ENCODE peak calls at places on chromosome 16, in eight cellular contexts. R is RWPE1, L is cardiac muscle cell, K is astrocyte, J is neural crest cell, Y is ovary, B is K562, E is PC-3. U is an unnamed sample.

GRCh38 chr16:10992797-10993196 is 48.4 kb downstream of the CLEC16A start:
- DNase-seq in E (peak), R (peak), L (peak), J (no peak), K (peak), B (peak), Y (no peak), U (no peak)

GRCh38 chr16:85075236-85075924 is 36.9 kb downstream of the CIBAR2 start:
- DNase-seq in B (peak), E (no peak), J (no peak), K (no peak), R (no peak), Y (no peak), L (no peak), U (no peak)

GRCh38 chr16:31487720-31488629 is 5.1 kb downstream of the SLC5A2 start:
- DNase-seq in R (peak), L (peak), K (no peak), B (no peak), J (no peak), E (peak), Y (no peak), U (no peak)

GRCh38 chr16:3127745-3128144 is 7.1 kb upstream of the ZNF213 start:
- DNase-seq in Y (no peak), E (no peak), R (no peak), B (no peak), J (no peak), K (no peak), L (no peak), U (no peak)

GRCh38 chr16:4494746-4495490 is 18.7 kb downstream of the HMOX2 start:
- DNase-seq in E (peak), J (no peak), B (no peak), K (peak), R (peak), L (peak), Y (no peak), U (no peak)

GRCh38 chr16:72990571-72990970 is 57.4 kb downstream of the ZFHX3 start:
- DNase-seq in K (no peak), E (no peak), L (no peak), B (no peak), J (no peak), R (no peak), Y (no peak), U (no peak)

GRCh38 chr16:60651351-60651750 is 1384.9 kb downstream of the CDH8 start:
- DNase-seq in L (no peak), R (no peak), B (no peak), K (peak), Y (no peak), E (no peak), J (no peak), U (no peak)

GRCh38 chr16:49466529-49466831 is 92.9 kb downstream of the C16orf78 start:
- DNase-seq in Y (no peak), J (no peak), B (no peak), K (no peak), E (no peak), L (no peak), R (no peak), U (no peak)

GRCh38 chr16:78952630-78953029 is 647.9 kb downstream of the MAF start:
- DNase-seq in J (no peak), R (no peak), L (no peak), E (no peak), K (no peak), Y (no peak), B (no peak), U (no peak)

GRCh38 chr16:46961373-46962353 is 11.8 kb downstream of the DNAJA2 start:
- DNase-seq in B (no peak), J (no peak), Y (no peak), L (no peak), K (peak), R (no peak), E (no peak), U (no peak)

GRCh38 chr16:54145881-54146280 is 140.7 kb downstream of the IRX3 start:
- DNase-seq in E (no peak), B (no peak), Y (no peak), K (no peak), J (no peak), R (no peak), L (no peak), U (no peak)

GRCh38 chr16:86554599-86554916 is 477 bp downstream of the MTHFSD start:
- DNase-seq in B (no peak), R (no peak), E (peak), K (no peak), L (no peak), Y (no peak), J (no peak), U (no peak)

GRCh38 chr16:74738134-74738541 is 36.5 kb downstream of the FA2H start:
- DNase-seq in K (peak), J (no peak), Y (no peak), R (peak), L (no peak), B (peak), E (peak), U (no peak)

GRCh38 chr16:13316008-13316407 is 414.6 kb downstream of the SHISA9 start:
- DNase-seq in J (no peak), R (no peak), E (no peak), K (peak), L (no peak), Y (no peak), B (no peak), U (no peak)

GRCh38 chr16:67015317-67015731 is 13.6 kb upstream of the CBFB start:
- DNase-seq in B (no peak), Y (no peak), L (no peak), J (no peak), R (no peak), K (no peak), E (no peak), U (no peak)

GRCh38 chr16:85083051-85083639 is 29.1 kb downstream of the CIBAR2 start:
- DNase-seq in L (no peak), E (no peak), J (no peak), B (no peak), K (no peak), R (no peak), Y (no peak), U (no peak)

GRCh38 chr16:8716592-8716991 is 42.2 kb downstream of the ABAT start:
- DNase-seq in J (no peak), E (no peak), L (no peak), K (peak), R (peak), B (no peak), Y (no peak), U (no peak)
- TF ChIP-seq CTCF in J (no peak), E (no peak), L (no peak), K (no peak), R (no peak), B (no peak), Y (no peak), U (no peak)

DNA sequence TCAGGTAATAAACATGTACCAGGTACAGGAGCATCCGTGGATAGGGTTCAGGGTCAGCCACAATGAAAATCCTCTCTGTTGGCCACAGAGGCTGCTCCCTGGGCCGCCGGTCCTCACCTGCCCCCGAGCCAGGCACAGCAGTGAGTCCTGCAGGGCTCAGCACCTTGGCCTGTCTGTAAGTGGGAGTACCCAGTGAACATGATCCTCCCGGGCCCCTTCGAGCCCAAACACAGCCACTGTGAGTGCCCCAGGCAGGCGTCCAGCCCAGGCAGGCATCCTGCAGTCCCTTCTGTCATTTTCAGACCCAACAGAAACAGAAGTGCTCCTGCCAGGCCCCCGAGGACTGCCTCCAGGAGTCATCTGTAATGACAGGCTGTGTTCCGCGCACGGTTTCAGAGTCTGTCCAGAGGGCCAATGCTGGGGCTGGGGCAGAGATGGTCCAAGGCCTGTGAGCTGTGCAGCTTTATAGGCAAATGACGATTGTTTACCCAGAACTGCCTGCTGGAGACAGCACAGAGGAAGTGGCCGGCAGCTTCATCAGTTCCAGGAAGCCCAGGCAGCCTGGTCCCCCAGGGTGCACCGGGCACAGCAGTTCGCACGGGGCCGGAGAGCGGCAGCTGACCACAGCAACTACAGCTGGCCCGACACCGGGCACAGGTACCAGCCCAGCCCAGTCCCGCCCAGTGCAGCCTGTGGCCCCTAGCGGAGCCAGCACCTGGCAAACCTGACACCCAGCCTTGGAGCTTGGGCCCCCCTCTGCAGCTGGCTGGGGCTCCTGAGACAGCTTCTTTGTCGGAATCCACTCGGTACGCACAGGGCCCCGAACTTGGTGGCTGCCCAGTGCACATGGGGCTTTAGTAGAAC is 13.2 kb downstream of the SLC7A5 start:
- DNase-seq in K (no peak), E (peak), R (no peak), B (no peak), Y (no peak), J (no peak), L (peak), U (no peak)
- TF ChIP-seq CTCF in K (no peak), E (no peak), R (no peak), B (no peak), Y (no peak), J (no peak), L (no peak), U (no peak)

DNA sequence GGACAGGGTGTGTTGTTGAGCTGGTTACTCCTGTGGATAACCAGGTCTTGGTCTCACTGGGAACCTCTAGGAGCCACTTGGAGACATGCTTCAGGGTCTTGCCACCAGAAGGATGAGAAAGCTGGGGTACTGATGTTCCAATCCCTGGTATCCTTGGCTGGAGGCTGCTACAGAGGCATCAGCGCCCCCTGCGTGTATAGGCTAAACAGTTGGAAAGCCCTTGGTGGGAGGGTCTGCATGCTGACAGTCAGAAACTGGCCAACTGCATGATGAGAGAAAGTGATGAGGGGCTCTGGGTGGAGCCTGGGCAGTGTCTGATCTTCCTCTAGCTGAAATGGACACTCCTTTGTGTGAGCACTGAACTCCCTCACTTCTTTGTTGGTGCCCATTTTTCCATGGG is 536.9 kb downstream of the XYLT1 start:
- DNase-seq in E (no peak), J (no peak), L (no peak), B (no peak), K (no peak), R (no peak), Y (no peak), U (no peak)
- TF ChIP-seq CTCF in E (no peak), J (no peak), L (no peak), B (peak), K (no peak), R (no peak), Y (no peak), U (no peak)

GRCh38 chr16:55647798-55648197 is 8.0 kb upstream of the SLC6A2 start:
- DNase-seq in B (no peak), K (no peak), J (no peak), L (no peak), E (no peak), R (no peak), Y (no peak), U (no peak)
- TF ChIP-seq CTCF in B (no peak), K (no peak), J (no peak), L (no peak), E (no peak), R (no peak), Y (no peak), U (no peak)

GRCh38 chr16:90019543-90020259 is 445 bp upstream of the DBNDD1 start:
- DNase-seq in J (no peak), L (no peak), R (no peak), E (peak), Y (no peak), B (peak), K (peak), U (peak)
- TF ChIP-seq CTCF in J (peak), L (no peak), R (peak), E (peak), Y (peak), B (peak), K (no peak), U (peak)

GRCh38 chr16:911604-912321 is 59.0 kb downstream of the LMF1 start:
- DNase-seq in B (no peak), Y (no peak), J (no peak), E (no peak), R (no peak), K (no peak), L (no peak), U (no peak)
- TF ChIP-seq CTCF in B (no peak), Y (no peak), J (no peak), E (no peak), R (no peak), K (no peak), L (no peak), U (no peak)

GRCh38 chr16:68309798-68310197 is 948 bp downstream of the SLC7A6OS start:
- DNase-seq in R (no peak), Y (no peak), E (no peak), K (no peak), L (no peak), J (no peak), B (no peak), U (no peak)

GRCh38 chr16:68306633-68307032 is 4.1 kb downstream of the SLC7A6OS start:
- DNase-seq in J (no peak), R (no peak), B (no peak), E (no peak), K (no peak), L (no peak), Y (no peak), U (no peak)

GRCh38 chr16:68311316-68311620 is 449 bp downstream of the PRMT7 start:
- DNase-seq in L (no peak), Y (no peak), K (peak), R (peak), B (no peak), E (peak), J (no peak), U (no peak)

GRCh38 chr16:68313116-68313515 is 2.3 kb downstream of the PRMT7 start:
- DNase-seq in R (no peak), B (no peak), L (no peak), J (no peak), K (no peak), E (no peak), Y (no peak), U (no peak)

DNA sequence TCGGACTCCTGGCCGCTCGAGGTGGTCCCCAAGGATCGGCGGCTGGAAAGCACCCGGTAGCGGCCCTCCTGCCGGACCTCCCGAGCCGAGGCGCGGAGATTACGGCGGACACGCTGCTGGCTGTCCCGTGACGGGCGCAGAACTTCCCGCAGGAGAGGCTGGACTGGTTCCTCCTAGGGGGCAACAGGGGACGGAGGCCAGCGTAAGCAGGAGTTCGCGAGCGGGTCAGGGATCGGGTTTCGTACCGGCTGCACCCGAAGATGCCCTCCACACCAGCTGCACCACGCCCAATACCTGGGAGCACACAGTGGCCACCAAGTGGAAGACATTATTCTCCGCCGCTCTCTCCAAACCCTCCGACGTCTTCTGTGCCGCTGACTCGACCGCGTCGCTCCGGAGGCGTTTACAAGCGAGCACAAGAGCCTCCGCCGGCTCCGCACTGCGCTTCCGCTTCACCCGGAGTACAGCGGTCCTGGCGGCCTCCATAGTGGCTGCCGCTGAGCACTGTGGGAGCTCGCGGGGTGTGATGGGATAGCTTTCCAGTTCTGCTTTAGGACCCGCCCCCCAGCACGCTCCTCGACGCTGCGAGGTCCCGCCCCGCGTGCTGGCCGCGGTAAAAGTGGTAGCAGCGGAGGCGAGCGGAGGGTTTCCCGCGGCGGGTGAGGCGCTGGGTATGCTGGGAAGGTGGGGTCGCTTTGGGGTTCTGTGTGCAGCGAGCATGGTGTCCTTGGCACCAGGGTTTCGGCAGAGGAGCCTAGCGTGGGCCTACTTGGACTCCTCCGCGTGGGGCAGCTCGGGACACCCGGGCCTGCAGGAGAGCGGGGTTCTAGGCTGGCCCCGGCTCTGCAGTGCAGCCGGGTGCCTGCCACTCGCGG is at the start of the genes PRMT7 and SLC7A6OS:
- DNase-seq in B (peak), K (peak), E (peak), R (peak), Y (peak), J (peak), L (peak), U (peak)
- TF ChIP-seq CTCF in B (no peak), K (no peak), E (no peak), R (no peak), Y (no peak), J (no peak), L (peak), U (no peak)

DNA sequence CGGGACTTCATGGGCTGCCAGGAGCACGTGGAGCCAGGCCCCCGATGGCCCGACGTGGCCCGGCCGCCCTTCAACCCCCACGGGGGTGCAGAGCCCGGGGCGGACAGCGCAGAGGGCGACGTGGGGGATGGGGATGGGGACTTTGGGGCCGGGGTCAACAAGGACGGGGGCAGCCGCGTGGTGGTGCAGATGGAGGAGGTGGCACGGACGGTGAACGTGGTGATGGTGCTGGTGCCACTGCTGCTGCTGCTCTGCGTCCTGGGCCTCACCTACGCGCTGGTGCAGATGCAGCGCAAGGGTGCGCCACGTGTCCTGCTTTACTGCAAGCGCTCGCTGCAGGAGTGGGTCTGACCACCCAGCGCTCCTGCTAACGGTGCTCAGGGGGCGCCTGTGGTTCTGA is 19.5 kb downstream of the MMP15 start:
- DNase-seq in E (no peak), J (no peak), B (no peak), R (no peak), Y (no peak), K (no peak), L (no peak), U (no peak)
- TF ChIP-seq CTCF in E (no peak), J (no peak), B (no peak), R (no peak), Y (no peak), K (no peak), L (no peak), U (no peak)

GRCh38 chr16:88851616-88852015 is 5.1 kb downstream of the GALNS start:
- DNase-seq in L (no peak), E (no peak), J (no peak), Y (no peak), K (no peak), B (no peak), R (no peak), U (no peak)
- TF ChIP-seq CTCF in L (no peak), E (no peak), J (no peak), Y (no peak), K (no peak), B (no peak), R (no peak), U (no peak)

GRCh38 chr16:70738083-70738977 is 52.5 kb upstream of the MTSS2 start:
- DNase-seq in Y (peak), L (peak), R (peak), J (peak), E (peak), K (no peak), B (peak), U (peak)
- TF ChIP-seq CTCF in Y (peak), L (peak), R (no peak), J (peak), E (peak), K (peak), B (peak), U (peak)

U was measured in endothelial cell.